ENCODE peak calls at places on chromosomes 6 and 20, in four cellular contexts. One of them, this sample, is unnamed. For H3K27me3 and H3K4me1, the result is how much of the 10 kb centered on the place peaks cover.

GRCh38 chr6:167399599-167399998 is 74.7 kb downstream of the TTLL2 start:
- DNase-seq in lower lobe of right lung: no peak
- DNase-seq in mesenchymal stem cell: no peak
- DNase-seq in CD8-positive, alpha-beta T cell: no peak
- DNase-seq in this sample: no peak

GRCh38 chr6:31086788-31087440 is 25.5 kb downstream of the C6orf15 start:
- DNase-seq in CD8-positive, alpha-beta T cell: no peak
- DNase-seq in lower lobe of right lung: no peak
- DNase-seq in mesenchymal stem cell: peak
- DNase-seq in this sample: peak

GRCh38 chr20:37681384-37681977 is 12.3 kb upstream of the CTNNBL1 start:
- DNase-seq in CD8-positive, alpha-beta T cell: no peak
- DNase-seq in mesenchymal stem cell: no peak
- DNase-seq in lower lobe of right lung: no peak
- DNase-seq in this sample: no peak

GRCh38 chr6:53347921-53348435 is 772 bp downstream of the ELOVL5 start:
- DNase-seq in lower lobe of right lung: peak
- DNase-seq in mesenchymal stem cell: peak
- DNase-seq in CD8-positive, alpha-beta T cell: peak
- DNase-seq in this sample: peak

GRCh38 chr20:63501818-63502670 is 3.2 kb upstream of the EEF1A2 start:
- DNase-seq in mesenchymal stem cell: no peak
- DNase-seq in lower lobe of right lung: no peak
- DNase-seq in CD8-positive, alpha-beta T cell: no peak
- DNase-seq in this sample: no peak

GRCh38 chr20:24697411-24697810 is 228.0 kb downstream of the SYNDIG1 start:
- DNase-seq in lower lobe of right lung: no peak
- DNase-seq in mesenchymal stem cell: no peak
- DNase-seq in CD8-positive, alpha-beta T cell: no peak
- DNase-seq in this sample: no peak

GRCh38 chr6:135496805-135497411 is 632 bp downstream of the AHI1 start:
- DNase-seq in CD8-positive, alpha-beta T cell: no peak
- DNase-seq in lower lobe of right lung: no peak
- DNase-seq in mesenchymal stem cell: no peak
- DNase-seq in this sample: no peak

GRCh38 chr6:107698146-107698545 is 126.0 kb downstream of the SCML4 start:
- DNase-seq in mesenchymal stem cell: peak
- DNase-seq in lower lobe of right lung: no peak
- DNase-seq in CD8-positive, alpha-beta T cell: no peak
- DNase-seq in this sample: peak

GRCh38 chr6:80438728-80439127 is 332.3 kb downstream of the BCKDHB start:
- DNase-seq in CD8-positive, alpha-beta T cell: no peak
- DNase-seq in mesenchymal stem cell: peak
- DNase-seq in lower lobe of right lung: no peak
- DNase-seq in this sample: peak

GRCh38 chr6:75907444-75907843 is 158.4 kb downstream of the MYO6 start:
- DNase-seq in mesenchymal stem cell: no peak
- DNase-seq in lower lobe of right lung: no peak
- DNase-seq in CD8-positive, alpha-beta T cell: no peak
- DNase-seq in this sample: no peak

GRCh38 chr6:29734046-29735018 is 11.1 kb downstream of the HLA-F start:
- DNase-seq in lower lobe of right lung: no peak
- DNase-seq in mesenchymal stem cell: no peak
- DNase-seq in CD8-positive, alpha-beta T cell: no peak
- DNase-seq in this sample: peak

GRCh38 chr20:31968299-31969126 is 562 bp downstream of the XKR7 start:
- DNase-seq in mesenchymal stem cell: peak
- DNase-seq in lower lobe of right lung: peak
- DNase-seq in CD8-positive, alpha-beta T cell: peak
- DNase-seq in this sample: peak
- H3K27me3 ChIP-seq in mesenchymal stem cell: half or more
- H3K27me3 ChIP-seq in lower lobe of right lung: under half
- H3K27me3 ChIP-seq in CD8-positive, alpha-beta T cell: under half
- H3K27me3 ChIP-seq in this sample: under half

GRCh38 chr6:157864185-157864761 is 41.2 kb downstream of the SNX9 start:
- DNase-seq in lower lobe of right lung: no peak
- DNase-seq in CD8-positive, alpha-beta T cell: no peak
- DNase-seq in mesenchymal stem cell: peak
- DNase-seq in this sample: no peak

GRCh38 chr6:157860505-157860991 is 37.5 kb downstream of the SNX9 start:
- DNase-seq in CD8-positive, alpha-beta T cell: no peak
- DNase-seq in lower lobe of right lung: no peak
- DNase-seq in mesenchymal stem cell: peak
- DNase-seq in this sample: no peak

GRCh38 chr6:157861814-157862213 is 38.8 kb downstream of the SNX9 start:
- DNase-seq in lower lobe of right lung: no peak
- DNase-seq in mesenchymal stem cell: peak
- DNase-seq in CD8-positive, alpha-beta T cell: no peak
- DNase-seq in this sample: peak

GRCh38 chr6:157859775-157860504 is 36.9 kb downstream of the SNX9 start:
- DNase-seq in lower lobe of right lung: no peak
- DNase-seq in mesenchymal stem cell: peak
- DNase-seq in CD8-positive, alpha-beta T cell: no peak
- DNase-seq in this sample: no peak

GRCh38 chr6:157861184-157861583 is 38.1 kb downstream of the SNX9 start:
- DNase-seq in mesenchymal stem cell: no peak
- DNase-seq in lower lobe of right lung: no peak
- DNase-seq in CD8-positive, alpha-beta T cell: no peak
- DNase-seq in this sample: no peak
- H3K4me1 ChIP-seq in mesenchymal stem cell: under half
- H3K4me1 ChIP-seq in lower lobe of right lung: under half
- H3K4me1 ChIP-seq in CD8-positive, alpha-beta T cell: under half
- H3K4me1 ChIP-seq in this sample: under half

GRCh38 chr6:49548613-49549304 is 1.7 kb upstream of the C6orf141 start:
- DNase-seq in lower lobe of right lung: no peak
- DNase-seq in mesenchymal stem cell: no peak
- DNase-seq in CD8-positive, alpha-beta T cell: no peak
- DNase-seq in this sample: no peak
- H3K27me3 ChIP-seq in lower lobe of right lung: under half
- H3K27me3 ChIP-seq in mesenchymal stem cell: under half
- H3K27me3 ChIP-seq in CD8-positive, alpha-beta T cell: under half
- H3K27me3 ChIP-seq in this sample: under half

GRCh38 chr6:148463671-148464070 is 121.0 kb downstream of the SASH1 start:
- DNase-seq in CD8-positive, alpha-beta T cell: no peak
- DNase-seq in lower lobe of right lung: no peak
- DNase-seq in mesenchymal stem cell: peak
- DNase-seq in this sample: no peak

GRCh38 chr6:148461247-148461646 is 118.6 kb downstream of the SASH1 start:
- DNase-seq in lower lobe of right lung: no peak
- DNase-seq in mesenchymal stem cell: no peak
- DNase-seq in CD8-positive, alpha-beta T cell: no peak
- DNase-seq in this sample: no peak

GRCh38 chr6:148465011-148465335 is 122.3 kb downstream of the SASH1 start:
- DNase-seq in lower lobe of right lung: no peak
- DNase-seq in CD8-positive, alpha-beta T cell: no peak
- DNase-seq in mesenchymal stem cell: no peak
- DNase-seq in this sample: no peak

GRCh38 chr6:148464319-148465010 is 121.8 kb downstream of the SASH1 start:
- DNase-seq in mesenchymal stem cell: peak
- DNase-seq in lower lobe of right lung: no peak
- DNase-seq in CD8-positive, alpha-beta T cell: peak
- DNase-seq in this sample: peak

GRCh38 chr6:148462203-148462602 is 119.6 kb downstream of the SASH1 start:
- DNase-seq in lower lobe of right lung: no peak
- DNase-seq in mesenchymal stem cell: peak
- DNase-seq in CD8-positive, alpha-beta T cell: no peak
- DNase-seq in this sample: no peak
- H3K4me1 ChIP-seq in lower lobe of right lung: half or more
- H3K4me1 ChIP-seq in mesenchymal stem cell: under half
- H3K4me1 ChIP-seq in CD8-positive, alpha-beta T cell: under half
- H3K4me1 ChIP-seq in this sample: under half

DNA sequence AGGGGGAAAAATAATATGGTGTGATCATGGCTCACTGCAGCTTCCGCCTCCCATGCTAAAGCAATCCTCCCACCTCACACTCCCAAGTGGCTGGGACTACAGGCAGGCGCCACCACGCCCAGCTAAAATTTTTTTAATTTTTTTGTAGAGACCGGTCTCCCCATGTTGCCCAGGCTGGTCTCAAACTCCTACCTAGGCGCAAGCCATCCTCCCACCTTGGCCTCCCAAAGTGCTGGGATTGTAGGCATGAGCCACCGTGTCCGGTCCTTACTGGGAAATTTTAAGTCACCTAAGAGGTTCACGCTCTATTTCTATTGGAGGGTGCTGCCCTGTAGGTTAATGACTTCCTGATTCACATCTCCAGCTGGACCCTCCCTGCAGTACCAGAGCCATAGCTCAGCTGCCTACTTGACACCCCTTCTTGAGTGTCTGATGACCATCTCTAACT is 627 bp upstream of the CDK5RAP1 start:
- DNase-seq in mesenchymal stem cell: no peak
- DNase-seq in CD8-positive, alpha-beta T cell: no peak
- DNase-seq in lower lobe of right lung: no peak
- DNase-seq in this sample: no peak
- H3K27me3 ChIP-seq in mesenchymal stem cell: under half
- H3K27me3 ChIP-seq in CD8-positive, alpha-beta T cell: under half
- H3K27me3 ChIP-seq in lower lobe of right lung: under half
- H3K27me3 ChIP-seq in this sample: under half

GRCh38 chr6:36607782-36608386 is 13.7 kb downstream of the SRSF3 start:
- DNase-seq in CD8-positive, alpha-beta T cell: no peak
- DNase-seq in mesenchymal stem cell: no peak
- DNase-seq in lower lobe of right lung: no peak
- DNase-seq in this sample: peak

GRCh38 chr6:36603222-36604089 is 9.3 kb downstream of the SRSF3 start:
- DNase-seq in lower lobe of right lung: no peak
- DNase-seq in CD8-positive, alpha-beta T cell: no peak
- DNase-seq in mesenchymal stem cell: no peak
- DNase-seq in this sample: no peak

GRCh38 chr6:36605102-36605501 is 10.9 kb downstream of the SRSF3 start:
- DNase-seq in mesenchymal stem cell: no peak
- DNase-seq in lower lobe of right lung: no peak
- DNase-seq in CD8-positive, alpha-beta T cell: no peak
- DNase-seq in this sample: no peak

GRCh38 chr6:36604090-36605060 is 10.2 kb downstream of the SRSF3 start:
- DNase-seq in CD8-positive, alpha-beta T cell: no peak
- DNase-seq in mesenchymal stem cell: no peak
- DNase-seq in lower lobe of right lung: no peak
- DNase-seq in this sample: no peak

GRCh38 chr6:36605560-36606391 is 11.6 kb downstream of the SRSF3 start:
- DNase-seq in lower lobe of right lung: no peak
- DNase-seq in CD8-positive, alpha-beta T cell: no peak
- DNase-seq in mesenchymal stem cell: peak
- DNase-seq in this sample: no peak
- H3K4me1 ChIP-seq in lower lobe of right lung: half or more
- H3K4me1 ChIP-seq in CD8-positive, alpha-beta T cell: half or more
- H3K4me1 ChIP-seq in mesenchymal stem cell: under half
- H3K4me1 ChIP-seq in this sample: under half

DNA sequence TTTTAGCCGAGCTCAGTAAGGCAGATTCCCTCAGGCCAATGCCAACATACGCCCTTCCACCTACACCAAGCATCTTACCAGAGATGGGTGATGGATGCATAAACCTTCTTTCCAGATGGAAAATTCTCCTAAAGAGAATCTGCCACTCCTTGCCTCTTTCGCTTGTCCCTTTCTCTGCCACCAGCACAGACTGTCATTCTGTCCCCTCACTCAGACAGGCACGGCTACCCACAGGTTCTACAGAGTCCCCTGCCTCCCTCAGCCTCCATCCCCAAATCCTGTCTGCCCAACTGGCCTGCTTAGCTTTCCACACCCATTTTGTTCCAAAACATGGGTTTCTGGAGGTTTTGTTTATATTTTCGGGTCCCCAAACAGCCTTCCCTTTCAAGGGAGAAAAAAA is 12.7 kb upstream of the FOXF2 start:
- DNase-seq in mesenchymal stem cell: no peak
- DNase-seq in lower lobe of right lung: no peak
- DNase-seq in CD8-positive, alpha-beta T cell: no peak
- DNase-seq in this sample: no peak
- H3K27me3 ChIP-seq in mesenchymal stem cell: half or more
- H3K27me3 ChIP-seq in lower lobe of right lung: half or more
- H3K27me3 ChIP-seq in CD8-positive, alpha-beta T cell: under half
- H3K27me3 ChIP-seq in this sample: half or more

DNA sequence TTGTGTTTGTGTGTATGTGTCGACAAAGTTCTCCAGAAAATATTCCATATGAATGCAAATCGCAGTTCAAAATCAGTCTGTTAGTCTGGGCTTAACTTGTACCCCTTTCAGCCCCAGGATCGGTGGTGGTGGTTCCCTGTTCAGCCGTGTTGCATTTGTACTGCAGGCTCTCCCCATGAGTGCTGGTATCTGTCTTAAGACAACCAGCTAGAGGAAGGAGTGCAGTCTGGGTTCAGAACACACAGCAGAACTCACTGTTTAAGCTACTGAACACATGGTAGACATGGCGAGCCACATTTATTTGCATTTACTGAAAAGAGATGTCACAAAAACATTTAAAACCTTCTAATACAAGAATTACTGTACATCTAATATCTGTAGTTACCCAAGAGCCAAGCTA is 192.1 kb downstream of the ARID1B start:
- DNase-seq in mesenchymal stem cell: no peak
- DNase-seq in lower lobe of right lung: no peak
- DNase-seq in CD8-positive, alpha-beta T cell: no peak
- DNase-seq in this sample: no peak
- H3K4me1 ChIP-seq in mesenchymal stem cell: under half
- H3K4me1 ChIP-seq in lower lobe of right lung: under half
- H3K4me1 ChIP-seq in CD8-positive, alpha-beta T cell: under half
- H3K4me1 ChIP-seq in this sample: under half

This sample was measured in mammary epithelial cell.